ENCODE peak calls at places on chromosomes 2 and 18, in ten cellular contexts. A is right lobe of liver; G is stomach; U is keratinocyte; R is A549; P is CD8-positive, alpha-beta memory T cell; Z is SK-N-SH; H is lung; S is psoas muscle; L is GM23248. F is an unnamed sample.

GRCh38 chr2:203498161-203498560 is 36.9 kb downstream of the RAPH1 start:
- DNase-seq in L (peak; percentile 83), Z (no peak), R (peak; percentile 47), A (no peak), H (no peak), S (no peak), P (no peak), U (no peak), G (no peak), F (no peak)

GRCh38 chr18:38790786-38791185 is 1225.2 kb upstream of the CELF4 start:
- DNase-seq in G (no peak), Z (no peak), L (no peak), P (no peak), U (no peak), S (no peak), H (no peak), R (no peak), A (no peak), F (no peak)

GRCh38 chr2:132605236-132606180 is 64.5 kb downstream of the LYPD1 start:
- DNase-seq in R (no peak), U (no peak), G (no peak), H (no peak), L (no peak), Z (no peak), S (no peak), A (no peak), P (no peak), F (no peak)

GRCh38 chr18:27861539-27861938 is 315.4 kb downstream of the CDH2 start:
- DNase-seq in S (no peak), G (no peak), H (no peak), L (no peak), A (no peak), R (no peak), U (no peak), P (no peak), Z (peak; percentile 63), F (no peak)

GRCh38 chr18:74698881-74699280 is 101.2 kb downstream of the ZNF407 start:
- DNase-seq in L (no peak), A (no peak), Z (no peak), S (no peak), U (no peak), R (no peak), H (no peak), G (no peak), P (no peak), F (no peak)

GRCh38 chr2:166439078-166439477 is 55.0 kb downstream of the SCN7A start:
- DNase-seq in G (no peak), L (no peak), Z (no peak), P (no peak), R (no peak), U (no peak), S (no peak), H (no peak), A (no peak), F (no peak)

GRCh38 chr2:72131371-72131891 is 16.2 kb downstream of the CYP26B1 start:
- DNase-seq in R (no peak), A (peak; percentile 40), U (no peak), H (no peak), S (no peak), L (no peak), P (no peak), G (no peak), Z (no peak), F (no peak)

GRCh38 chr2:203656522-203657287 is 49.7 kb upstream of the CD28 start:
- DNase-seq in L (peak; percentile 86), P (no peak), G (peak; percentile 70), S (no peak), Z (no peak), A (peak; percentile 81), U (peak; percentile 73), H (peak; percentile 82), R (no peak), F (no peak)

GRCh38 chr2:10901565-10901964 is 10.2 kb upstream of the KCNF1 start:
- DNase-seq in S (no peak), U (no peak), H (no peak), A (no peak), G (no peak), P (no peak), Z (no peak), L (no peak), R (no peak), F (no peak)

GRCh38 chr2:67500541-67500940 is 103.4 kb downstream of the ETAA1 start:
- DNase-seq in Z (no peak), P (no peak), R (no peak), G (no peak), S (no peak), L (no peak), A (no peak), U (no peak), H (no peak), F (no peak)

DNA sequence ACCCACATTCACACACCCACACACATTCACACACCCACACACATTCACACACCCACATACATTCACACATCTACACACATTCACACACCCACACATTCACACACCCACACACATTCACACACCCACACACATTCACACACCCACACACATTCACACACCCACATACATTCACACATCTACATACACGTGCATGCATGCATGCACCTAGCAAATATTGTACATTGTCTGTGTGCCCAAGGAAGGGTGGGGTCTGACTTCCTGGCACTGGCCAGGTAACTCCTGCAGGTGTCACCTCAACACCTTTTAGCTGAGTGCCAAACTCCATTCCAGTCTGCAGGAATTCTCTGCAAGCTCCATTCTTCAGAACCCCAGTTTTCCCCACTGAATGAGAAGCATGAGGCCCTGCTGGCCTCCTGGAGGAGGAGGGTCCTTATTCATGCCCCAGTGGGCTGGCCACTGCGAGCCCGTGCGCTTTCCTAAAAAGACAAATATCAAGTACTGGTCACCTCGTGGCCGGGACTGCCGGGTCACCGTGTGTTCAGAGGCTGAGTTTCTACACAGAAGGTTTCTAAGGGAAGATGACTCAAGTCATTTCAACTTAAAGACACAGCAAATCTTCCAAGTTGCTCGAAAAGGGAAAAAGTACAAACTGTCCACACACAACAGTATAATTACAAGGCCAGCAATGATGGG is 131.5 kb downstream of the HDAC4 start:
- DNase-seq in H (no peak), S (no peak), A (peak; percentile 31), U (no peak), G (peak; percentile 57), L (peak; percentile 22), Z (no peak), R (no peak), P (no peak), F (no peak)
- H3K4me1 ChIP-seq in H (peaks cover 48% of the 10 kb centered on the region), S (peaks cover 98% of the 10 kb centered on the region), A (peaks cover 15% of the 10 kb centered on the region), U (peaks cover 18% of the 10 kb centered on the region), G (peaks cover 88% of the 10 kb centered on the region), L (peaks cover 36% of the 10 kb centered on the region), Z (peaks cover 84% of the 10 kb centered on the region), R (peaks cover 81% of the 10 kb centered on the region), P (peaks cover 79% of the 10 kb centered on the region), F (peaks cover 43% of the 10 kb centered on the region)

GRCh38 chr2:221529943-221530652 is 42.0 kb downstream of the EPHA4 start:
- DNase-seq in Z (no peak), G (no peak), A (no peak), S (no peak), P (no peak), H (no peak), L (peak; percentile 89), R (no peak), U (peak; percentile 59), F (no peak)
- H3K4me3 ChIP-seq in Z (no peak overlapping the region), G (no peak overlapping the region), A (no peak overlapping the region), S (no peak overlapping the region), P (peak overlapping the region; percentile 3), H (no peak overlapping the region), L (peak overlapping the region; percentile 56), R (no peak overlapping the region), U (peak overlapping the region; percentile 16), F (no peak overlapping the region)

DNA sequence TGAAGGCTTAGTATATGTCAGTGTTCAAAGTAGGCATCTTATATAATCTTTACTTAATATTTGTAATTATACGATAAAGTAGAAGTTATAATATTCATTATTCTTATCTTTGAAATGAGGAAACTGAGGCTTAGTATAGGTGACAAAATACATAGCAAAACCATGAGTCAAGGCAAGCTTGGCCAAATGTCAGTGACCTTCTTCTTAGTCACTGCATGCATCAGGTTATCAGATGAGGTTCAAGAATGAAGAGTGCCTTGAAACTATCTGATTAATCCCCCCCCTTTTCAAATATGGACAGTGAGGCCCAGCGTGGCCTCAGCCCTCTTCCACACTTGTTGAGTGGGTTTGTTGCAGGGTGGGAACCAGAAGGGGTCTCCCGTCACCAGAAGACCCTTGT is 59.3 kb downstream of the PMAIP1 start:
- DNase-seq in U (no peak), S (no peak), A (no peak), H (no peak), R (no peak), P (no peak), G (no peak), L (no peak), Z (no peak), F (no peak)
- H3K4me1 ChIP-seq in U (peaks cover 48% of the 10 kb centered on the region), S (no peaks in the 10 kb centered on the region), A (no peaks in the 10 kb centered on the region), H (no peaks in the 10 kb centered on the region), R (peaks cover 28% of the 10 kb centered on the region), P (no peaks in the 10 kb centered on the region), G (no peaks in the 10 kb centered on the region), L (peaks cover 21% of the 10 kb centered on the region), Z (peaks cover 20% of the 10 kb centered on the region), F (no peaks in the 10 kb centered on the region)

GRCh38 chr2:39120771-39121522 is at the start of gene SOS1:
- DNase-seq in U (peak; percentile 44), P (peak; percentile 89), Z (peak; percentile 98), R (peak; percentile 90), G (peak; percentile 97), S (peak; percentile 96), L (peak; percentile 95), H (peak; percentile 95), A (peak; percentile 97), F (peak; percentile 97)
- H3K4me3 ChIP-seq in U (peak within 1 kb of the TSS; percentile 83), P (peak within 1 kb of the TSS; percentile 80), Z (peak within 1 kb of the TSS; percentile 78), R (peak within 1 kb of the TSS; percentile 80), G (peak within 1 kb of the TSS; percentile 83), S (peak within 1 kb of the TSS; percentile 92), L (peak within 1 kb of the TSS; percentile 82), H (peak within 1 kb of the TSS; percentile 86), A (peak within 1 kb of the TSS; percentile 82), F (peak within 1 kb of the TSS; percentile 93)

GRCh38 chr18:34734048-34734447 is 23.9 kb downstream of the DTNA start:
- DNase-seq in R (no peak), A (no peak), S (no peak), U (no peak), L (no peak), Z (no peak), P (no peak), G (no peak), H (no peak), F (no peak)
- H3K4me1 ChIP-seq in R (peaks cover 4% of the 10 kb centered on the region), A (no peaks in the 10 kb centered on the region), S (peaks cover 30% of the 10 kb centered on the region), U (peaks cover 6% of the 10 kb centered on the region), L (peaks cover 6% of the 10 kb centered on the region), Z (peaks cover 3% of the 10 kb centered on the region), P (no peaks in the 10 kb centered on the region), G (peaks cover 26% of the 10 kb centered on the region), H (no peaks in the 10 kb centered on the region), F (no peaks in the 10 kb centered on the region)

F was measured in Peyer's patch.